ENCODE peak calls at places on chromosomes 11 and 22, in five cellular contexts. U, R, B, L and S are unnamed samples.

GRCh38 chr11:47571012-47571729 is 5.8 kb downstream of the PTPMT1 start:
- DNase-seq in U (no peak), R (no peak), B (no peak), L (no peak), S (no peak)

GRCh38 chr22:33476716-33477115 is 418.5 kb upstream of the SYN3 start:
- DNase-seq in U (no peak), R (no peak), B (no peak), L (peak; percentile 65), S (no peak)

GRCh38 chr22:49639956-49640355 is 187.7 kb downstream of the BRD1 start:
- DNase-seq in U (no peak), R (no peak), B (no peak), L (no peak), S (no peak)

GRCh38 chr11:20125927-20126326 is 34.3 kb downstream of the DBX1 start:
- DNase-seq in U (no peak), R (no peak), B (no peak), L (peak; percentile 57), S (peak; percentile 47)

GRCh38 chr11:4076774-4077173 is 17.8 kb upstream of the RRM1 start:
- DNase-seq in U (no peak), R (no peak), B (no peak), L (no peak), S (no peak)

GRCh38 chr22:27488456-27489224 is 312.9 kb downstream of the MN1 start:
- DNase-seq in U (no peak), R (no peak), B (no peak), L (no peak), S (no peak)

GRCh38 chr11:111206472-111206871 is 39.1 kb upstream of the POU2AF2 start:
- DNase-seq in U (no peak), R (no peak), B (no peak), L (no peak), S (no peak)

GRCh38 chr22:46267431-46268279 is at the start of gene TTC38:
- DNase-seq in U (peak; percentile 78), R (peak; percentile 70), B (peak; percentile 61), L (peak; percentile 86), S (no peak)

GRCh38 chr11:14288189-14288935 is 70.6 kb downstream of the RRAS2 start:
- DNase-seq in U (no peak), R (no peak), B (no peak), L (peak; percentile 68), S (peak; percentile 61)

GRCh38 chr11:124867700-124868099 is 2.5 kb downstream of the ROBO3 start:
- DNase-seq in U (no peak), R (no peak), B (peak; percentile 52), L (no peak), S (no peak)

GRCh38 chr11:46309669-46310288 is 32.3 kb downstream of the CREB3L1 start:
- DNase-seq in U (no peak), R (no peak), B (peak; percentile 27), L (peak; percentile 51), S (no peak)

GRCh38 chr11:104968856-104969776 is 742 bp upstream of the CASP4 start:
- DNase-seq in U (no peak), R (no peak), B (peak; percentile 14), L (no peak), S (no peak)

GRCh38 chr11:116202922-116203321 is 569.9 kb downstream of the BUD13 start:
- DNase-seq in U (no peak), R (no peak), B (no peak), L (no peak), S (no peak)

GRCh38 chr11:67641302-67642147 is 2.0 kb upstream of the TBX10 start:
- DNase-seq in U (no peak), R (no peak), B (no peak), L (no peak), S (no peak)

GRCh38 chr11:43419460-43419859 is 60.7 kb downstream of the TTC17 start:
- DNase-seq in U (no peak), R (no peak), B (peak; percentile 56), L (peak; percentile 3), S (no peak)

GRCh38 chr11:1953489-1954284 is 6.6 kb downstream of the MRPL23 start:
- DNase-seq in U (no peak), R (no peak), B (peak; percentile 12), L (no peak), S (no peak)

GRCh38 chr11:45654242-45654641 is 11.2 kb downstream of the CHST1 start:
- DNase-seq in U (no peak), R (peak; percentile 63), B (no peak), L (no peak), S (no peak)

GRCh38 chr22:36510384-36510783 is 3.5 kb upstream of the FOXRED2 start:
- DNase-seq in U (no peak), R (no peak), B (no peak), L (peak; percentile 75), S (no peak)

GRCh38 chr11:6648505-6648904 is 7.1 kb downstream of the DCHS1 start:
- DNase-seq in U (no peak), R (no peak), B (no peak), L (no peak), S (no peak)

GRCh38 chr11:34631737-34632104 is 10.8 kb downstream of the EHF start:
- DNase-seq in U (no peak), R (no peak), B (no peak), L (no peak), S (no peak)

GRCh38 chr11:66131937-66132632 is 62.0 kb downstream of the PACS1 start:
- DNase-seq in U (no peak), R (no peak), B (no peak), L (no peak), S (no peak)

GRCh38 chr11:11843233-11843632 is 1.5 kb downstream of the USP47 start:
- DNase-seq in U (no peak), R (no peak), B (no peak), L (peak; percentile 26), S (peak; percentile 85)

GRCh38 chr22:23119492-23120414 is 22.0 kb downstream of the RSPH14 start:
- DNase-seq in U (no peak), R (no peak), B (peak; percentile 78), L (no peak), S (no peak)

GRCh38 chr11:5369793-5370192 is 13.8 kb upstream of the OR51M1 start:
- DNase-seq in U (no peak), R (no peak), B (no peak), L (no peak), S (no peak)

GRCh38 chr11:2996976-2997375 is 4.8 kb upstream of the NAP1L4 start:
- DNase-seq in U (no peak), R (no peak), B (no peak), L (no peak), S (no peak)

GRCh38 chr11:26276798-26277424 is 55.0 kb upstream of the ANO3 start:
- DNase-seq in U (peak; percentile 5), R (no peak), B (peak; percentile 68), L (peak; percentile 47), S (no peak)

GRCh38 chr11:128346808-128347207 is 240.6 kb downstream of the ETS1 start:
- DNase-seq in U (no peak), R (no peak), B (peak; percentile 75), L (no peak), S (no peak)

GRCh38 chr22:17172172-17172833 is 13.2 kb upstream of the HDHD5 start:
- DNase-seq in U (peak; percentile 17), R (no peak), B (no peak), L (no peak), S (no peak)

GRCh38 chr11:127733552-127733951 is 733.0 kb upstream of the KIRREL3 start:
- DNase-seq in U (no peak), R (no peak), B (no peak), L (no peak), S (no peak)

GRCh38 chr11:118604566-118604965 is 2.8 kb upstream of the PHLDB1 start:
- DNase-seq in U (no peak), R (no peak), B (no peak), L (no peak), S (no peak)

GRCh38 chr11:443542-444199 is 1.9 kb upstream of the ANO9 start:
- DNase-seq in U (no peak), R (no peak), B (no peak), L (no peak), S (no peak)

GRCh38 chr11:93251922-93252321 is 54.1 kb upstream of the SLC36A4 start:
- DNase-seq in U (no peak), R (no peak), B (no peak), L (no peak), S (no peak)